ENCODE peak calls at places on chromosomes 2 and 18, in eight cellular contexts. P is amniotic stem cell, S is NCI-H1417, Q is Right ventricle myocardium superior, Y is renal cortical epithelial cell, X is KBM-7, R is nucleus accumbens, L is epithelial cell of esophagus. V is an unnamed sample.

GRCh38 chr2:55862269-55862668 is 61.3 kb downstream of the EFEMP1 start:
- DNase-seq in P (peak), S (no peak), Q (peak), Y (peak), X (no peak), R (no peak), L (peak), V (peak)

GRCh38 chr2:63849381-63850203 is 7.9 kb downstream of the UGP2 start:
- DNase-seq in P (no peak), S (peak), Q (no peak), Y (peak), X (no peak), R (no peak), L (no peak), V (no peak)

GRCh38 chr2:12712871-12713270 is 3.9 kb upstream of the TRIB2 start:
- DNase-seq in P (no peak), S (no peak), Q (no peak), Y (no peak), X (no peak), R (no peak), L (no peak), V (no peak)

GRCh38 chr2:65360441-65360840 is 72.0 kb downstream of the SPRED2 start:
- DNase-seq in P (no peak), S (no peak), Q (no peak), Y (no peak), X (no peak), R (no peak), L (no peak), V (no peak)

GRCh38 chr18:35005963-35006577 is 35.1 kb upstream of the MAPRE2 start:
- DNase-seq in P (peak), S (peak), Q (no peak), Y (peak), X (peak), R (no peak), L (peak), V (peak)

GRCh38 chr2:215410932-215411285 is 25.0 kb downstream of the FN1 start:
- DNase-seq in P (peak), S (no peak), Q (no peak), Y (peak), X (no peak), R (no peak), L (peak), V (peak)

GRCh38 chr2:74461187-74462053 is 3.2 kb downstream of the WBP1 start:
- DNase-seq in P (no peak), S (no peak), Q (no peak), Y (no peak), X (no peak), R (no peak), L (no peak), V (no peak)

GRCh38 chr2:230795856-230796255 is 68.9 kb upstream of the ITM2C start:
- DNase-seq in P (no peak), S (no peak), Q (no peak), Y (no peak), X (no peak), R (no peak), L (no peak), V (no peak)

GRCh38 chr2:18551169-18551568 is 9.3 kb downstream of the RDH14 start:
- DNase-seq in P (no peak), S (peak), Q (no peak), Y (no peak), X (no peak), R (no peak), L (peak), V (no peak)

GRCh38 chr2:187986392-187987105 is 305.1 kb upstream of the GULP1 start:
- DNase-seq in P (no peak), S (peak), Q (no peak), Y (peak), X (no peak), R (no peak), L (peak), V (peak)

GRCh38 chr2:54329482-54330225 is 73.6 kb upstream of the TSPYL6 start:
- DNase-seq in P (no peak), S (peak), Q (no peak), Y (no peak), X (no peak), R (no peak), L (peak), V (peak)

GRCh38 chr2:147320148-147320547 is 524.7 kb upstream of the ACVR2A start:
- DNase-seq in P (no peak), S (no peak), Q (no peak), Y (no peak), X (peak), R (no peak), L (peak), V (peak)

GRCh38 chr2:191691016-191691725 is 13.2 kb downstream of the NABP1 start:
- DNase-seq in P (peak), S (peak), Q (no peak), Y (peak), X (peak), R (no peak), L (peak), V (peak)

GRCh38 chr2:12302691-12303090 is 414.0 kb upstream of the TRIB2 start:
- DNase-seq in P (no peak), S (no peak), Q (no peak), Y (no peak), X (no peak), R (no peak), L (no peak), V (no peak)

GRCh38 chr2:150465703-150466569 is 21.5 kb downstream of the RND3 start:
- DNase-seq in P (no peak), S (no peak), Q (no peak), Y (peak), X (no peak), R (no peak), L (peak), V (peak)

GRCh38 chr2:162090109-162090508 is 16.1 kb upstream of the DPP4 start:
- DNase-seq in P (no peak), S (no peak), Q (no peak), Y (peak), X (no peak), R (no peak), L (peak), V (peak)

GRCh38 chr18:76824136-76824676 is 1.8 kb downstream of the ZNF236 start:
- DNase-seq in P (no peak), S (no peak), Q (no peak), Y (no peak), X (no peak), R (no peak), L (no peak), V (peak)

GRCh38 chr2:26148501-26148900 is 24.4 kb upstream of the GAREM2 start:
- DNase-seq in P (no peak), S (no peak), Q (no peak), Y (no peak), X (peak), R (no peak), L (peak), V (no peak)

GRCh38 chr2:20490300-20491181 is 43.7 kb downstream of the RHOB start:
- DNase-seq in P (no peak), S (no peak), Q (peak), Y (peak), X (no peak), R (no peak), L (peak), V (peak)

GRCh38 chr2:169363570-169364150 is 1.3 kb upstream of the LRP2 start:
- DNase-seq in P (no peak), S (peak), Q (peak), Y (no peak), X (peak), R (peak), L (peak), V (peak)

GRCh38 chr2:174602741-174603140 is 5.1 kb upstream of the WIPF1 start:
- DNase-seq in P (no peak), S (no peak), Q (no peak), Y (no peak), X (no peak), R (no peak), L (no peak), V (no peak)

GRCh38 chr2:219001577-219002394 is 8.6 kb upstream of the CRYBA2 start:
- DNase-seq in P (no peak), S (peak), Q (no peak), Y (no peak), X (no peak), R (no peak), L (peak), V (peak)

GRCh38 chr18:73952296-73952946 is 195.2 kb downstream of the FBXO15 start:
- DNase-seq in P (no peak), S (no peak), Q (no peak), Y (no peak), X (no peak), R (no peak), L (no peak), V (no peak)

GRCh38 chr2:38565333-38565732 is 37.4 kb downstream of the HNRNPLL start:
- DNase-seq in P (no peak), S (no peak), Q (no peak), Y (no peak), X (no peak), R (no peak), L (no peak), V (no peak)

GRCh38 chr2:148523315-148523714 is 121.2 kb upstream of the EPC2 start:
- DNase-seq in P (no peak), S (no peak), Q (no peak), Y (no peak), X (no peak), R (no peak), L (no peak), V (no peak)